ENCODE peak calls at places on chromosomes 12 and 14, in seven cellular contexts. X is GM12878, J is non-pigmented ciliary epithelial cell, T is cardiac muscle cell, V is NCI-H460, K is WTC11, P is Ammon's horn. L is an unnamed sample.

GRCh38 chr14:24096545-24097181 is 2.6 kb downstream of the PCK2 start:
- DNase-seq in V (no peak), X (no peak), T (no peak), J (no peak), K (no peak), P (no peak), L (no peak)

GRCh38 chr12:66751432-66752113 is 72.7 kb upstream of the GRIP1 start:
- DNase-seq in V (no peak), P (no peak), X (no peak), K (no peak), J (no peak), T (no peak), L (no peak)

GRCh38 chr14:51868405-51868804 is 8.0 kb downstream of the GNG2 start:
- DNase-seq in T (no peak), K (no peak), P (no peak), V (no peak), X (no peak), J (no peak), L (no peak)

GRCh38 chr12:108689314-108690190 is 41.8 kb downstream of the CORO1C start:
- DNase-seq in K (no peak), T (peak; percentile 29), V (peak; percentile 15), J (no peak), P (peak; percentile 80), X (no peak), L (peak; percentile 30)

GRCh38 chr12:75020068-75020557 is 189.5 kb downstream of the KCNC2 start:
- DNase-seq in V (no peak), J (no peak), T (no peak), K (no peak), X (no peak), P (no peak), L (peak; percentile 6)

GRCh38 chr14:50377671-50378070 is 19.0 kb downstream of the CDKL1 start:
- DNase-seq in V (no peak), T (no peak), P (no peak), K (no peak), X (no peak), J (no peak), L (no peak)

GRCh38 chr14:70020350-70021170 is 141.3 kb downstream of the SMOC1 start:
- DNase-seq in V (no peak), J (no peak), T (no peak), X (no peak), P (peak; percentile 57), K (no peak), L (peak; percentile 29)

GRCh38 chr12:53047221-53048032 is 2.4 kb upstream of the TNS2 start:
- DNase-seq in P (peak; percentile 76), V (peak; percentile 56), J (no peak), X (no peak), T (peak; percentile 82), K (peak; percentile 81), L (peak; percentile 72)

GRCh38 chr12:122871851-122872785 is 23.8 kb downstream of the VPS37B start:
- DNase-seq in J (no peak), T (no peak), K (peak; percentile 99), P (no peak), V (no peak), X (peak; percentile 52), L (peak; percentile 85)

GRCh38 chr14:71399057-71399487 is 491.8 kb downstream of the PCNX1 start:
- DNase-seq in K (no peak), P (no peak), V (no peak), X (peak; percentile 83), T (no peak), J (no peak), L (no peak)

GRCh38 chr12:25005376-25005775 is 56.5 kb upstream of the BCAT1 start:
- DNase-seq in T (no peak), X (peak; percentile 82), K (no peak), P (no peak), V (no peak), J (no peak), L (no peak)

GRCh38 chr12:129927316-129927900 is 23.6 kb upstream of the TMEM132D start:
- DNase-seq in P (no peak), K (no peak), J (no peak), T (no peak), V (no peak), X (no peak), L (no peak)

GRCh38 chr12:5684989-5685388 is 253.1 kb downstream of the NTF3 start:
- DNase-seq in K (no peak), X (no peak), T (no peak), V (no peak), P (no peak), J (no peak), L (no peak)

GRCh38 chr14:92985521-92985920 is 62.6 kb downstream of the CHGA start:
- DNase-seq in K (no peak), P (no peak), V (no peak), X (no peak), J (no peak), T (no peak), L (no peak)

GRCh38 chr12:121314441-121314840 is 17.9 kb upstream of the CAMKK2 start:
- DNase-seq in T (no peak), X (no peak), J (no peak), V (no peak), K (no peak), P (no peak), L (no peak)

GRCh38 chr14:19823178-19823577 is 19.6 kb downstream of the OR4N2 start:
- DNase-seq in J (no peak), X (no peak), K (no peak), T (no peak), P (no peak), V (no peak), L (no peak)

GRCh38 chr12:85466906-85467305 is 186.9 kb downstream of the ALX1 start:
- DNase-seq in P (no peak), X (no peak), V (no peak), J (peak; percentile 20), K (no peak), T (no peak), L (peak; percentile 44)

GRCh38 chr12:85834378-85834777 is 1.8 kb downstream of the RASSF9 start:
- DNase-seq in V (peak; percentile 8), K (no peak), X (no peak), P (no peak), T (no peak), J (no peak), L (no peak)

GRCh38 chr12:19039515-19039914 is 90.0 kb upstream of the PLEKHA5 start:
- DNase-seq in V (no peak), K (no peak), T (peak; percentile 28), X (no peak), P (no peak), J (no peak), L (no peak)

GRCh38 chr14:20262642-20263128 is 23.6 kb downstream of the OR11H4 start:
- DNase-seq in T (no peak), X (peak; percentile 43), J (peak; percentile 10), K (no peak), P (no peak), V (peak; percentile 30), L (peak; percentile 92)